ENCODE peak calls at places on chromosomes 7 and 10, in nine cellular contexts. O, G, E, N, D, Q, H, X and I are unnamed samples.

GRCh38 chr10:110013615-110014293 is 6.0 kb downstream of the ADD3 start:
- DNase-seq in E (peak; percentile 54), N (peak; percentile 47), O (no peak), H (peak; percentile 34), G (no peak), D (no peak), Q (no peak), X (peak; percentile 90), I (no peak)

GRCh38 chr7:43629857-43630256 is 46.9 kb downstream of the STK17A start:
- DNase-seq in O (no peak), H (no peak), D (no peak), G (no peak), Q (no peak), N (no peak), X (no peak), E (no peak), I (no peak)

GRCh38 chr7:17940302-17941170 is at the start of gene SNX13:
- DNase-seq in G (peak; percentile 95), Q (peak; percentile 87), N (peak; percentile 97), X (peak; percentile 97), E (peak; percentile 99), O (peak; percentile 96), H (peak; percentile 91), D (peak; percentile 92), I (peak; percentile 74)

GRCh38 chr10:13794982-13795381 is 208.2 kb downstream of the PRPF18 start:
- DNase-seq in D (no peak), E (no peak), G (no peak), N (no peak), X (no peak), H (no peak), O (no peak), Q (no peak), I (no peak)

GRCh38 chr10:20641605-20642004 is 255.5 kb downstream of the NEBL start:
- DNase-seq in Q (no peak), D (no peak), O (no peak), G (no peak), E (no peak), H (no peak), N (no peak), X (no peak), I (no peak)

GRCh38 chr10:104925232-104925851 is 284.3 kb downstream of the SORCS3 start:
- DNase-seq in Q (no peak), N (peak; percentile 76), G (peak; percentile 71), E (peak; percentile 61), O (no peak), H (peak; percentile 17), X (peak; percentile 54), D (no peak), I (no peak)

GRCh38 chr7:14083761-14084160 is 94.3 kb upstream of the ETV1 start:
- DNase-seq in H (no peak), E (no peak), G (no peak), Q (no peak), X (peak; percentile 57), D (no peak), O (no peak), N (no peak), I (no peak)

GRCh38 chr10:112852308-112852707 is 97.7 kb upstream of the TCF7L2 start:
- DNase-seq in D (peak; percentile 26), X (no peak), H (no peak), Q (no peak), E (no peak), G (peak; percentile 59), O (peak; percentile 78), N (no peak), I (no peak)

GRCh38 chr10:87691515-87692070 is 31.9 kb downstream of the PAPSS2 start:
- DNase-seq in N (no peak), E (no peak), D (no peak), G (no peak), X (peak; percentile 8), H (no peak), O (no peak), Q (no peak), I (no peak)

GRCh38 chr7:123770378-123770777 is 21.6 kb upstream of the WASL start:
- DNase-seq in E (peak; percentile 80), N (no peak), O (no peak), X (no peak), G (no peak), Q (peak; percentile 71), D (no peak), H (no peak), I (no peak)

GRCh38 chr10:74991435-74991834 is 120.0 kb upstream of the SAMD8 start:
- DNase-seq in E (peak; percentile 45), N (peak; percentile 30), O (no peak), Q (no peak), G (no peak), X (peak; percentile 74), D (no peak), H (no peak), I (no peak)

GRCh38 chr10:116593139-116593740 is 2.5 kb downstream of the PNLIPRP1 start:
- DNase-seq in E (no peak), D (no peak), G (no peak), O (no peak), X (no peak), N (no peak), H (no peak), Q (no peak), I (no peak)

GRCh38 chr7:110831450-110831849 is 259.5 kb upstream of the LRRN3 start:
- DNase-seq in N (no peak), X (no peak), D (no peak), G (no peak), E (no peak), H (no peak), O (no peak), Q (no peak), I (no peak)

GRCh38 chr7:21971780-21972396 is 26.2 kb upstream of the CDCA7L start:
- DNase-seq in O (no peak), G (no peak), D (no peak), X (peak; percentile 45), H (no peak), Q (no peak), N (no peak), E (no peak), I (no peak)

GRCh38 chr7:74554178-74554577 is 100.5 kb downstream of the GTF2IRD1 start:
- DNase-seq in O (no peak), H (no peak), N (no peak), D (no peak), E (peak; percentile 31), Q (no peak), X (no peak), G (no peak), I (no peak)

GRCh38 chr7:64308019-64308275 is 5.8 kb upstream of the ZNF736 start:
- DNase-seq in E (no peak), Q (no peak), D (no peak), G (peak; percentile 58), X (no peak), N (no peak), O (no peak), H (no peak), I (no peak)
- H3K27ac ChIP-seq in E (peak overlapping the region; percentile 61), Q (no peak overlapping the region), D (peak overlapping the region; percentile 86), G (peak overlapping the region; percentile 92), X (no peak overlapping the region), N (no peak overlapping the region), O (no peak overlapping the region), H (peak overlapping the region; percentile 77), I (no peak overlapping the region)

DNA sequence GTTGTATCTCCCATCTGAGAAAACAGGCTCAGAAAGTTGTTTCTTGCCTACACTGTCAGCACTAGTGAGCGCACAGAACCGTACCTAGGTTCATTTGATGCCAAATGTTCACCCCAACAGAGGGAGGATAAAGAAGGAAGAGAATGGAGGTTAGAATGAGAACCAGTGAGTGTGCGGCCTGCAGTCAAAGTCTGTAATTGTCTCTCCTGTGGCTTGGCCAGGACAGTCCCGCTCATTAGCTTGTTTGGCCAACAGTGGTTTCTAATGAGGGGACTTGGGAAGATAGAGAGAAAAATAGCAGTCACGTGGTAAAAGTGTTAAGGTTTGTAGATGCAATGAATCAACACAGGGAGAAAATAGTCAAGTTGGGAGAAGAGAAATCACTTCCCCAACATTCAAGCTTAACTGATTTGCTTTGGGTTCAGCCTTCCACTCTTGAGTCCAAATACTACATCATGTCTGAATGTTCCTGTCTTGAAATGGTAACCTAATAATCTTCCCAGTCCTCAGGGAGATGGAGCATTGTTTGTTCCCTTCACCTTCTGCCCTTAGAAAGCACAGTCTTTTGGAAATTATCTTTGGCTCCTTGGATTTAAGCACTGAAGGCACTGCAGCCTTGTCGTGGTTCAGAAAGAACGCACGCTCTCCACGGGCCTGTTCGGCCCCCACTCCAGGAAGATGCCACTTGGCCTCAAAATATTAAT is 360.4 kb upstream of the ZNF32 start:
- DNase-seq in N (no peak), Q (no peak), D (no peak), X (no peak), E (no peak), O (no peak), H (no peak), G (no peak), I (no peak)
- H3K4me3 ChIP-seq in N (no peak overlapping the region), Q (no peak overlapping the region), D (no peak overlapping the region), X (no peak overlapping the region), E (no peak overlapping the region), O (no peak overlapping the region), H (no peak overlapping the region), G (no peak overlapping the region), I (no peak overlapping the region)

GRCh38 chr10:68604441-68604840 is 44.3 kb downstream of the TET1 start:
- DNase-seq in X (no peak), D (no peak), Q (no peak), H (no peak), O (no peak), N (no peak), E (no peak), G (no peak), I (no peak)

GRCh38 chr10:68602434-68602833 is 42.3 kb downstream of the TET1 start:
- DNase-seq in E (no peak), X (no peak), D (no peak), O (no peak), G (no peak), N (no peak), Q (no peak), H (no peak), I (no peak)

GRCh38 chr10:68603766-68604165 is 43.6 kb downstream of the TET1 start:
- DNase-seq in H (no peak), N (no peak), E (no peak), Q (no peak), G (no peak), X (no peak), D (no peak), O (no peak), I (no peak)

GRCh38 chr10:68611227-68611626 is 51.1 kb downstream of the TET1 start:
- DNase-seq in N (no peak), D (no peak), H (no peak), G (no peak), Q (no peak), X (no peak), E (no peak), O (no peak), I (no peak)

DNA sequence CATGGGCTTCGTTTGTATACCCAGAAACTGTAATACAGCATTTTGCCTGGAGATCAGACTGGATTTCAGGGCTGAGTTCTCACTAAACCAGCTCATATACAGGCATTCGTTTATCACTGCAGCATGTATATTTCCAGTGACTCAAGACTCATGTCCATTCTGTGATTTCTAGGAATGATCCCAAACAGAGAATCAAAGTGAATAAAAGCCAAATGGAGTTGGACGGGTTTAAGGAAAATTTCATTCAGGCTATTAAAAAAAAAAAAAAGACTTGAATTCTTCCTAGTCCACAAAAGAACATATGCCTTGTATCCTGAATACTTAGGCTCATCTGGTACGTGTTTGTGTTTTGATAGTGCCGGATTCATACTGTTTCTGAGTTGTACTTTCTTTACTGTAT is 46.8 kb downstream of the TET1 start:
- DNase-seq in H (no peak), O (no peak), G (no peak), N (no peak), D (no peak), X (no peak), Q (no peak), E (peak; percentile 22), I (no peak)
- H3K27ac ChIP-seq in H (no peak overlapping the region), O (no peak overlapping the region), G (no peak overlapping the region), N (peak overlapping the region; percentile 7), D (no peak overlapping the region), X (no peak overlapping the region), Q (no peak overlapping the region), E (no peak overlapping the region), I (no peak overlapping the region)

GRCh38 chr7:117020605-117021002 is 67.3 kb downstream of the ST7 start:
- DNase-seq in G (no peak), N (no peak), E (no peak), X (peak; percentile 79), Q (no peak), O (no peak), H (no peak), D (no peak), I (no peak)
- H3K4me3 ChIP-seq in G (no peak overlapping the region), N (peak overlapping the region; percentile 11), E (peak overlapping the region; percentile 62), X (no peak overlapping the region), Q (peak overlapping the region; percentile 48), O (peak overlapping the region; percentile 92), H (no peak overlapping the region), D (peak overlapping the region; percentile 65), I (peak overlapping the region; percentile 57)